ENCODE peak calls at places on chromosomes 4 and X, in nine cellular contexts. One of them, this sample, is unnamed.

GRCh38 chr4:52998413-52998812 is 136.3 kb downstream of the RASL11B start:
- DNase-seq in astrocyte: no peak
- DNase-seq in mesenchymal stem cell: no peak
- DNase-seq in mesendoderm: no peak
- DNase-seq in PC-3: no peak
- DNase-seq in SK-N-SH: no peak
- DNase-seq in fibroblast of lung: no peak
- DNase-seq in GM23248: no peak
- DNase-seq in mammary epithelial cell: no peak
- DNase-seq in this sample: no peak

GRCh38 chrX:63917296-63917695 is 132.3 kb upstream of the ARHGEF9 start:
- DNase-seq in astrocyte: no peak
- DNase-seq in mesenchymal stem cell: no peak
- DNase-seq in mesendoderm: no peak
- DNase-seq in PC-3: no peak
- DNase-seq in SK-N-SH: no peak
- DNase-seq in fibroblast of lung: no peak
- DNase-seq in GM23248: no peak
- DNase-seq in mammary epithelial cell: no peak
- DNase-seq in this sample: no peak

GRCh38 chrX:81336455-81337144 is 134.7 kb downstream of the SH3BGRL start:
- DNase-seq in astrocyte: peak
- DNase-seq in mesenchymal stem cell: peak
- DNase-seq in mesendoderm: peak
- DNase-seq in PC-3: no peak
- DNase-seq in SK-N-SH: no peak
- DNase-seq in fibroblast of lung: peak
- DNase-seq in GM23248: no peak
- DNase-seq in mammary epithelial cell: no peak
- DNase-seq in this sample: no peak

GRCh38 chr4:104897297-104897645 is 249.4 kb upstream of the TET2 start:
- DNase-seq in astrocyte: peak
- DNase-seq in mesenchymal stem cell: no peak
- DNase-seq in mesendoderm: no peak
- DNase-seq in PC-3: no peak
- DNase-seq in SK-N-SH: no peak
- DNase-seq in fibroblast of lung: no peak
- DNase-seq in GM23248: no peak
- DNase-seq in mammary epithelial cell: no peak
- DNase-seq in this sample: no peak

GRCh38 chr4:104915864-104916263 is 230.8 kb upstream of the TET2 start:
- DNase-seq in astrocyte: no peak
- DNase-seq in mesenchymal stem cell: no peak
- DNase-seq in mesendoderm: no peak
- DNase-seq in PC-3: no peak
- DNase-seq in SK-N-SH: no peak
- DNase-seq in fibroblast of lung: no peak
- DNase-seq in GM23248: no peak
- DNase-seq in mammary epithelial cell: no peak
- DNase-seq in this sample: no peak

GRCh38 chr4:38190717-38191178 is 230.6 kb downstream of the PTTG2 start:
- DNase-seq in astrocyte: peak
- DNase-seq in mesenchymal stem cell: peak
- DNase-seq in mesendoderm: no peak
- DNase-seq in PC-3: peak
- DNase-seq in SK-N-SH: peak
- DNase-seq in fibroblast of lung: peak
- DNase-seq in GM23248: peak
- DNase-seq in mammary epithelial cell: peak
- DNase-seq in this sample: no peak

GRCh38 chr4:55475394-55476243 is 71.1 kb downstream of the CLOCK start:
- DNase-seq in astrocyte: peak
- DNase-seq in mesenchymal stem cell: peak
- DNase-seq in mesendoderm: no peak
- DNase-seq in PC-3: peak
- DNase-seq in SK-N-SH: no peak
- DNase-seq in fibroblast of lung: peak
- DNase-seq in GM23248: peak
- DNase-seq in mammary epithelial cell: peak
- DNase-seq in this sample: no peak

GRCh38 chrX:47568656-47569295 is 7.8 kb downstream of the ARAF start:
- DNase-seq in astrocyte: no peak
- DNase-seq in mesenchymal stem cell: no peak
- DNase-seq in mesendoderm: peak
- DNase-seq in PC-3: peak
- DNase-seq in SK-N-SH: peak
- DNase-seq in fibroblast of lung: no peak
- DNase-seq in GM23248: no peak
- DNase-seq in mammary epithelial cell: no peak
- DNase-seq in this sample: no peak

GRCh38 chr4:33013280-33013679 is 2293.1 kb downstream of the PCDH7 start:
- DNase-seq in astrocyte: no peak
- DNase-seq in mesenchymal stem cell: no peak
- DNase-seq in mesendoderm: no peak
- DNase-seq in PC-3: no peak
- DNase-seq in SK-N-SH: no peak
- DNase-seq in fibroblast of lung: no peak
- DNase-seq in GM23248: peak
- DNase-seq in mammary epithelial cell: no peak
- DNase-seq in this sample: no peak

GRCh38 chrX:30748337-30748960 is 95.2 kb downstream of the GK start:
- DNase-seq in astrocyte: no peak
- DNase-seq in mesenchymal stem cell: no peak
- DNase-seq in mesendoderm: no peak
- DNase-seq in PC-3: no peak
- DNase-seq in SK-N-SH: no peak
- DNase-seq in fibroblast of lung: no peak
- DNase-seq in GM23248: no peak
- DNase-seq in mammary epithelial cell: no peak
- DNase-seq in this sample: no peak

GRCh38 chrX:153609917-153610833 is 11.2 kb upstream of the CCNQ start:
- DNase-seq in astrocyte: peak
- DNase-seq in mesenchymal stem cell: peak
- DNase-seq in mesendoderm: peak
- DNase-seq in PC-3: peak
- DNase-seq in SK-N-SH: peak
- DNase-seq in fibroblast of lung: peak
- DNase-seq in GM23248: peak
- DNase-seq in mammary epithelial cell: peak
- DNase-seq in this sample: peak

GRCh38 chr4:105548483-105548882 is 3.9 kb upstream of the ARHGEF38 start:
- DNase-seq in astrocyte: no peak
- DNase-seq in mesenchymal stem cell: peak
- DNase-seq in mesendoderm: no peak
- DNase-seq in PC-3: peak
- DNase-seq in SK-N-SH: no peak
- DNase-seq in fibroblast of lung: no peak
- DNase-seq in GM23248: no peak
- DNase-seq in mammary epithelial cell: peak
- DNase-seq in this sample: no peak

GRCh38 chrX:24494544-24495113 is 29.5 kb downstream of the PDK3 start:
- DNase-seq in astrocyte: peak
- DNase-seq in mesenchymal stem cell: peak
- DNase-seq in mesendoderm: no peak
- DNase-seq in PC-3: peak
- DNase-seq in SK-N-SH: no peak
- DNase-seq in fibroblast of lung: peak
- DNase-seq in GM23248: peak
- DNase-seq in mammary epithelial cell: peak
- DNase-seq in this sample: peak

GRCh38 chr4:168092176-168092712 is at the start of gene ANXA10:
- DNase-seq in astrocyte: no peak
- DNase-seq in mesenchymal stem cell: no peak
- DNase-seq in mesendoderm: no peak
- DNase-seq in PC-3: peak
- DNase-seq in SK-N-SH: no peak
- DNase-seq in fibroblast of lung: no peak
- DNase-seq in GM23248: no peak
- DNase-seq in mammary epithelial cell: no peak
- DNase-seq in this sample: no peak

GRCh38 chr4:40699648-40700047 is 50.1 kb upstream of the NSUN7 start:
- DNase-seq in astrocyte: peak
- DNase-seq in mesenchymal stem cell: peak
- DNase-seq in mesendoderm: no peak
- DNase-seq in PC-3: peak
- DNase-seq in SK-N-SH: no peak
- DNase-seq in fibroblast of lung: peak
- DNase-seq in GM23248: peak
- DNase-seq in mammary epithelial cell: peak
- DNase-seq in this sample: no peak

GRCh38 chrX:19673334-19674040 is 158.2 kb upstream of the MAP3K15 start:
- DNase-seq in astrocyte: peak
- DNase-seq in mesenchymal stem cell: peak
- DNase-seq in mesendoderm: peak
- DNase-seq in PC-3: peak
- DNase-seq in SK-N-SH: no peak
- DNase-seq in fibroblast of lung: peak
- DNase-seq in GM23248: peak
- DNase-seq in mammary epithelial cell: peak
- DNase-seq in this sample: peak

DNA sequence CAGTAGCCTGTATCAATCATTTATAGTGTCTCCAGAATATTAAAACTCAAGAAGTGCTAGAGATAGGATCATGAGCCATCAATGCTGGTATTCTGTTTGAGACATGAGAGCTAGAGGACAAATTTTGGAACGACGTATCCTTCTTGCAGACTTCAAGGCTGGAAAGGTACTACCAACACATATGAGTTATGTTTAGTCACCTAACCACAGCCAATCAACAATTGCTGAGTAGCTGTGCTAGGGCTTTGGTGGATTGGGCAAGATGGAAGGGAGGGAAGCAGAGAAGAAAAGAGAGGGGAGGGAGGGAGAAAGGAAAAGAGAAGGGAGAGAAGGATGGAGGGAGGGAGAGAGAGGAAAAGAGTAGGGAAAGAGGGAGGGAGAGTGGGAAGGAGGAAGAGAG is 21.6 kb upstream of the RAI2 start:
- DNase-seq in astrocyte: no peak
- DNase-seq in mesenchymal stem cell: no peak
- DNase-seq in mesendoderm: no peak
- DNase-seq in PC-3: peak
- DNase-seq in SK-N-SH: no peak
- DNase-seq in fibroblast of lung: no peak
- DNase-seq in GM23248: no peak
- DNase-seq in mammary epithelial cell: peak
- DNase-seq in this sample: no peak
- H3K4me3 ChIP-seq in astrocyte: no peak
- H3K4me3 ChIP-seq in mesenchymal stem cell: no peak
- H3K4me3 ChIP-seq in mesendoderm: no peak
- H3K4me3 ChIP-seq in PC-3: no peak
- H3K4me3 ChIP-seq in SK-N-SH: no peak
- H3K4me3 ChIP-seq in fibroblast of lung: no peak
- H3K4me3 ChIP-seq in GM23248: no peak
- H3K4me3 ChIP-seq in mammary epithelial cell: no peak
- H3K4me3 ChIP-seq in this sample: no peak

DNA sequence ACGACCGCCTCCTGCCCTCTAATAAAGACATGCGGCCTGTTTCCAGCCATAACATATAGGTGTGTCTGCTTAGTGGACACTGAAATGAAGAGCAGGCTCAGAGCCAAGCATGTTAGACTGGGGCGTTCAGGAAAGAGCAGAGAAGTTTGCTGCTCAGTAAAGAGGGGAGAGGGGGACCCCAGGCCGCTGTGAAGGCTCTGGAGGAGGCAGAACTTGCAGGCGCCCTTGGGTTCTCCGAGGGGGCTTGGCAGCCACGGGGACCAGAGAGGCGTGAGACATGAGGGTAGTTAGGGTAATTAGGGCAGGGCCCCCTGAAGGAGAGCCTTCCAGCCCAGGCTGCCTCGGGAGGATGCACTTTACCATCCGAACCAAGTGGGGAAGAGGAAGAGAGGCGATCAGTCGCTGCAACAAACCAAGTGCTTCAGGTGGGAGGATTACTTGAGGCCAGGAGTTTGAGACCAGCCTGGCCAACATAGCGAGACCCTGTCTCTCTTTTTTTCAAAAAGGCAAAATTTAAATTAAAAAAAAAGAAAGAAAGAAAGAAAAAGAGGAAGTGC is 46.6 kb upstream of the CDKN2AIP start:
- DNase-seq in astrocyte: no peak
- DNase-seq in mesenchymal stem cell: no peak
- DNase-seq in mesendoderm: no peak
- DNase-seq in PC-3: no peak
- DNase-seq in SK-N-SH: no peak
- DNase-seq in fibroblast of lung: no peak
- DNase-seq in GM23248: no peak
- DNase-seq in mammary epithelial cell: no peak
- DNase-seq in this sample: no peak
- H3K27ac ChIP-seq in astrocyte: no peak
- H3K27ac ChIP-seq in mesenchymal stem cell: no peak
- H3K27ac ChIP-seq in mesendoderm: no peak
- H3K27ac ChIP-seq in PC-3: no peak
- H3K27ac ChIP-seq in SK-N-SH: no peak
- H3K27ac ChIP-seq in fibroblast of lung: no peak
- H3K27ac ChIP-seq in GM23248: no peak
- H3K27ac ChIP-seq in mammary epithelial cell: no peak
- H3K27ac ChIP-seq in this sample: no peak

GRCh38 chr4:101594588-101594987 is 195.9 kb upstream of the BANK1 start:
- DNase-seq in astrocyte: no peak
- DNase-seq in mesenchymal stem cell: no peak
- DNase-seq in mesendoderm: no peak
- DNase-seq in PC-3: no peak
- DNase-seq in SK-N-SH: no peak
- DNase-seq in fibroblast of lung: no peak
- DNase-seq in GM23248: no peak
- DNase-seq in mammary epithelial cell: no peak
- DNase-seq in this sample: peak
- H3K9ac ChIP-seq in astrocyte: no peak
- H3K9ac ChIP-seq in mesenchymal stem cell: no peak
- H3K9ac ChIP-seq in mesendoderm: no peak
- H3K9ac ChIP-seq in PC-3: no peak
- H3K9ac ChIP-seq in SK-N-SH: no peak
- H3K9ac ChIP-seq in fibroblast of lung: no peak
- H3K9ac ChIP-seq in GM23248: no peak
- H3K9ac ChIP-seq in mammary epithelial cell: no peak
- H3K9ac ChIP-seq in this sample: no peak

DNA sequence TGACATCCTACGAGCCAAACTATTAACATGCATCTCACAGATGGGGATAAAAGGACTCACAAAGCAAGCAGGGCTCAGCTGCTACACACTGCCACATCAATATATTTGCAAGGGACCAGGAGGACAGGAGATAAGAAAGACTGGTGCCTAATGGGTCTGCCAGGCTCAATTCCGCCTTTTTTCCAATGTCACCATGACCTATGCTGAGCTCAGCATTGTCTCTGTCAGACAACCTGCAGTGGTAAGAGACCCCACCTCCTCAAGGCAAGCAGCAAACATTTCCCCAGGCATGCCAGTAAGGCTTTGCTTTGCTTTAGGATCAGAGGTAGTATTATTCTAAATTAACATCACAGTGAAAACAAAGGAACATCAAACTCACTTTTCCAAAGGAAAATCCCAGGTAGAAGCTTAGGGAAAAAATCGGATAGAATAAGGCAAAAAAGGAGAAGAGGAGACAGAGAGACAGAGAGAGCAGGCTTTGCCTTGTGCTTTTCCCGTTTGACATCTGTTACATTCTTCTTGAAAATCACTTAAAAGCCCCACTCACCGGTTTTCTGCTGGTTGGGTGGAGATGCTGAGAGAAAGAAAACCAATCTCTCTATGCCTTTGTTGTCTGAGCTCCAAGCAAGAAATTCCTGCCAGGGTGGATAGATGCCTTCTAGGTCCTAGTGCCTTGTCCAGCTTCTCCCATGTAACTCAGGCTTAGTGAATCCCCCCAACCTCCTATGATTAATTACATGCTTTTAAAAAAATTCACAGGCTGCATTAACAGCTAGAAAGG is at the start of gene DCX:
- DNase-seq in astrocyte: no peak
- DNase-seq in mesenchymal stem cell: no peak
- DNase-seq in mesendoderm: peak
- DNase-seq in PC-3: no peak
- DNase-seq in SK-N-SH: peak
- DNase-seq in fibroblast of lung: no peak
- DNase-seq in GM23248: no peak
- DNase-seq in mammary epithelial cell: no peak
- DNase-seq in this sample: no peak
- H3K4me3 ChIP-seq in astrocyte: no peak
- H3K4me3 ChIP-seq in mesenchymal stem cell: no peak
- H3K4me3 ChIP-seq in mesendoderm: no peak
- H3K4me3 ChIP-seq in PC-3: no peak
- H3K4me3 ChIP-seq in SK-N-SH: peak
- H3K4me3 ChIP-seq in fibroblast of lung: no peak
- H3K4me3 ChIP-seq in GM23248: no peak
- H3K4me3 ChIP-seq in mammary epithelial cell: no peak
- H3K4me3 ChIP-seq in this sample: no peak

This sample was measured in colonic mucosa.